ENCODE peak calls at places on chromosome 15, in five cellular contexts. One of them, this sample, is unnamed.

GRCh38 chr15:98682992-98683701 is 34.8 kb downstream of the IGF1R start:
- DNase-seq in AG10803: peak
- DNase-seq in tibial nerve: no peak
- DNase-seq in stomach: no peak
- DNase-seq in GM23338: no peak
- DNase-seq in this sample: no peak

GRCh38 chr15:61661791-61662190 is 398.5 kb downstream of the VPS13C start:
- DNase-seq in GM23338: no peak
- DNase-seq in stomach: no peak
- DNase-seq in tibial nerve: no peak
- DNase-seq in AG10803: peak
- DNase-seq in this sample: no peak

GRCh38 chr15:48221885-48222284 is 15.8 kb downstream of the SLC12A1 start:
- DNase-seq in tibial nerve: no peak
- DNase-seq in GM23338: no peak
- DNase-seq in AG10803: peak
- DNase-seq in stomach: no peak
- DNase-seq in this sample: no peak

GRCh38 chr15:49103002-49103401 is 52.4 kb downstream of the COPS2 start:
- DNase-seq in GM23338: no peak
- DNase-seq in stomach: no peak
- DNase-seq in AG10803: peak
- DNase-seq in tibial nerve: no peak
- DNase-seq in this sample: no peak

GRCh38 chr15:48592221-48592731 is 53.2 kb downstream of the FBN1 start:
- DNase-seq in GM23338: no peak
- DNase-seq in AG10803: peak
- DNase-seq in stomach: no peak
- DNase-seq in tibial nerve: no peak
- DNase-seq in this sample: no peak

GRCh38 chr15:51621917-51622268 is 678 bp downstream of the DMXL2 start:
- DNase-seq in GM23338: peak
- DNase-seq in stomach: peak
- DNase-seq in AG10803: peak
- DNase-seq in tibial nerve: peak
- DNase-seq in this sample: no peak

GRCh38 chr15:76979996-76980520 is 14.9 kb upstream of the PSTPIP1 start:
- DNase-seq in GM23338: no peak
- DNase-seq in stomach: no peak
- DNase-seq in tibial nerve: no peak
- DNase-seq in AG10803: no peak
- DNase-seq in this sample: no peak

GRCh38 chr15:40266828-40267304 is 16.0 kb downstream of the ANKRD63 start:
- DNase-seq in GM23338: no peak
- DNase-seq in tibial nerve: peak
- DNase-seq in stomach: peak
- DNase-seq in AG10803: peak
- DNase-seq in this sample: peak

GRCh38 chr15:88232771-88233170 is 23.8 kb downstream of the NTRK3 start:
- DNase-seq in AG10803: no peak
- DNase-seq in tibial nerve: no peak
- DNase-seq in GM23338: no peak
- DNase-seq in stomach: no peak
- DNase-seq in this sample: no peak

GRCh38 chr15:35557544-35557943 is 11.6 kb upstream of the DPH6 start:
- DNase-seq in tibial nerve: no peak
- DNase-seq in stomach: no peak
- DNase-seq in GM23338: no peak
- DNase-seq in AG10803: peak
- DNase-seq in this sample: no peak

GRCh38 chr15:45572627-45573026 is 14.6 kb upstream of the BLOC1S6 start:
- DNase-seq in tibial nerve: no peak
- DNase-seq in AG10803: no peak
- DNase-seq in stomach: no peak
- DNase-seq in GM23338: no peak
- DNase-seq in this sample: no peak

GRCh38 chr15:45573961-45574629 is 13.1 kb upstream of the BLOC1S6 start:
- DNase-seq in tibial nerve: no peak
- DNase-seq in AG10803: peak
- DNase-seq in GM23338: peak
- DNase-seq in stomach: no peak
- DNase-seq in this sample: no peak
- TF ChIP-seq CTCF in tibial nerve: no peak
- TF ChIP-seq CTCF in AG10803: peak
- TF ChIP-seq CTCF in GM23338: peak
- TF ChIP-seq CTCF in stomach: no peak
- TF ChIP-seq CTCF in this sample: no peak

DNA sequence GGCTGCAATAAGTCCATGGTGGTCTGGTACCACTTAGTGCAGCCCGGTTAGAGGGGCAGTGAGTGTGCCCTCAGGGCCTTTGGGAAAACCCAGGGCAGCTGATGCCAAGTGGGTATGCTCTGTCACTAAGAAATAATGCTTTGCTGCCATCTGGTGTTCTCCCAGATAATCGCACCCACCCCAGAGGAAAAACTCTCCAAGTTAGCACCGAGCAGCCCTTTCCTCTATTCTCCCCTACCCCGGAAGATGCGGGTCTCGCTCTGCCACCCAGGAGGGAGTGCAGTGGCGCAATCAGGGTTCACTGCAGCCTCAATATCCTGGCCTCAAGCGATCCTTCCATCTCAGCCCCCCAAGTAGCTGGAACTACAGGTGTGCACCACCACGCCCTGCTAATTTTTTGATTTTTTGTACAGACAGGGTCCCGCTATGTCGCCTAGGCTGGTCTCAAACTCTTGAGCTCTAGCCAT is 21.3 kb upstream of the DAPK2 start:
- DNase-seq in AG10803: peak
- DNase-seq in tibial nerve: peak
- DNase-seq in GM23338: peak
- DNase-seq in stomach: peak
- DNase-seq in this sample: peak
- TF ChIP-seq CTCF in AG10803: peak
- TF ChIP-seq CTCF in tibial nerve: peak
- TF ChIP-seq CTCF in GM23338: peak
- TF ChIP-seq CTCF in stomach: peak
- TF ChIP-seq CTCF in this sample: no peak

DNA sequence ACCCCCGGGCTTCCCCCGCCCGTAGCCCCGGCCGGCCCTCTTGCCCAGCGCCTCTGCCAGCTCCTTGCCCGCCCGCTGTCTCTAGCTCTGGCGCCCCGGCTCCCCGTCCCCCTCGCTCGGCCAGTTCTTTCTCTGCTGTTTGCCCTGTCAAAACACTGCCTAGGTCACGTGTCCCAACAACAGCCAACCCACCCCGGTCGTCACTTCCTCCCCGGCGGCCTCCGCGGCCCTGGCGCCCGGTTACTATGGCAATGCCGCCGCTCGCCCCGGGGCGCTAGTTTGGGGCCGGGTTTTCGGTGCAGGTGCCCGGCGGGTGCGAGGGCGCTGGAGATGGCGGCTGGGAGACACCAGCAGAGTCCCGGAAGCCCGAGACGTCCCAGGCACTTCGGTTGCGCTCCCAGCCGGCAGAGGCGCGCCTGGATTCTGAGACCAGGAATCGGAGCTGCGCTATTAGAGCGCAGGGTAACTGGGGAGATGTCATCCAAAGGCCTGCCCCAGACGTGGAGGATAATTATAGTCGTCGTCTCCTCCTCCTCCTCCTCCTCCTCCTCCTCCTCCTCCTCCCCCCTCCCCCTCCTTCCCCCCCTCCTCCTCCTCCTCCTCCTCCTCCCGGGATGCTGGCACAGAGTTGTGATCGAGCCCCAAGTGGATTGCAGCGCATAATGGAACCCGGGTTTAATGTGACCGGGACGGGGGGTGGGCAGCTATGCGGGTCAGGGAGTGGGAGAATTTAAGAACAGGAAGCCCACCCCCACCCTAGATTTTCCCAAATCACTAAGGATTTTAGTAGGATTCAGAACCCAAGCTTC is at the start of gene ATOSA:
- DNase-seq in AG10803: peak
- DNase-seq in GM23338: peak
- DNase-seq in tibial nerve: peak
- DNase-seq in stomach: peak
- DNase-seq in this sample: peak
- TF ChIP-seq CTCF in AG10803: no peak
- TF ChIP-seq CTCF in GM23338: no peak
- TF ChIP-seq CTCF in tibial nerve: no peak
- TF ChIP-seq CTCF in stomach: peak
- TF ChIP-seq CTCF in this sample: no peak

DNA sequence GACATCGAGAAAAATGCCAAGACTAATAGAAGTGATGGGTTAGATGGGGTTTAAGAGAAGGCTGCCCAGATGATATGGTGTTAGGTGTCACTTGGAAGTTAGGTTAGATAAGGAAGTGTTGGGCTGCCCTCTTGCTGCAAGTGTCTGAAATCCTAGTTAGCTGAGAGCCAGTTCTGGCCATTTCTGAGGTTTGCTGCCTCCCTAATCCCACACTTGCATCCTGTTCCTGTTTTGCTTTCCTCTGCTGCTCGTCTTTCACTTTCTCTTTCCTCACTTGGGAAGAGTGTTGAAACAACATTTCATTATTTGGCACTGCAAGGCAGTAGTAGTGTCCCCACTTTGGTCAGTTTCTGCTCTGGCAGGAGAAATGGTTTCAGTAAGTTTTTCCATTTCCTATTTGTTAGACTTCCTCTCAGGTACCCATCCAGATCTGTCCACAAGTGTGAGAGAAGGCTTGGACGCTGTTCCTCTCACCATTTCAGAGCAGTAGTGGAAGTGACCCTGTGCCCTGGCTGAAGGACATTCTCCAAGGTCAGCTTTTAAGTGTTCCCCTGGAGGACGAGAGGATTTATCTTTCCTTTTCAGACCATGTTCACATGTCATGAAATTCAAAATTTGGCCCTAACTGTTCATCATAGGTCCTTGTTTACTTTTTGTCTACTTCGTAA is 93.3 kb downstream of the ADAMTSL3 start:
- DNase-seq in GM23338: peak
- DNase-seq in AG10803: peak
- DNase-seq in stomach: no peak
- DNase-seq in tibial nerve: peak
- DNase-seq in this sample: no peak
- TF ChIP-seq CTCF in GM23338: peak
- TF ChIP-seq CTCF in AG10803: peak
- TF ChIP-seq CTCF in stomach: no peak
- TF ChIP-seq CTCF in tibial nerve: peak
- TF ChIP-seq CTCF in this sample: no peak

DNA sequence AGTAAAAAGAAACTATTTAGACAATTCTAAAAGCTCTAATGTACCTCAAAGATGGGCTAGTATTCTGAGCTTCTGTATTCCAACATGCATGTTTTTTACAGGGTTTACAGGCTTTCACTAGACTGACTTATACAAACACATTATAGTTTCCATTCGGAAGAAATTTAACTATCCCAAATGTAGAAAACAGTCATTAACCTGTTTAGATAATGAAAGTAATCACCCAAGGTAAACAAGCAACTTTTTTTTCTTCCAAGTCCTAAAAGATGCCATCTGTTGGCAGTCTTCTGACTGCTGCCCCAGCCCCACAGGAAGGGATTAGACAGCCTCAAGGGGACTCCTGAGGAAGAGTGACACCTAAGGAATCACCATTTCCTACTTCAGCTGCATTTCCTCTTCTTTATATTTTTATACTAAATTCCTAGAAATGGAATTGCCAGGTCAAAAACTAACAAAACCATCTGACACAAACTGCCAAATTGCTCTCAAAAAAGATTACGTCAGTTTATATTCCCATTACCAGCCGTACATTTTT is 25.5 kb downstream of the SIN3A start:
- DNase-seq in AG10803: no peak
- DNase-seq in tibial nerve: no peak
- DNase-seq in stomach: no peak
- DNase-seq in GM23338: no peak
- DNase-seq in this sample: no peak
- TF ChIP-seq CTCF in AG10803: no peak
- TF ChIP-seq CTCF in tibial nerve: no peak
- TF ChIP-seq CTCF in stomach: no peak
- TF ChIP-seq CTCF in GM23338: no peak
- TF ChIP-seq CTCF in this sample: no peak

GRCh38 chr15:73633111-73633990 is at the start of gene NPTN:
- DNase-seq in tibial nerve: peak
- DNase-seq in stomach: peak
- DNase-seq in AG10803: peak
- DNase-seq in GM23338: peak
- DNase-seq in this sample: peak
- TF ChIP-seq CTCF in tibial nerve: no peak
- TF ChIP-seq CTCF in stomach: no peak
- TF ChIP-seq CTCF in AG10803: peak
- TF ChIP-seq CTCF in GM23338: peak
- TF ChIP-seq CTCF in this sample: no peak

GRCh38 chr15:82080774-82081173 is 35.0 kb upstream of the MEX3B start:
- DNase-seq in tibial nerve: no peak
- DNase-seq in AG10803: no peak
- DNase-seq in stomach: no peak
- DNase-seq in GM23338: no peak
- DNase-seq in this sample: no peak

GRCh38 chr15:82079736-82080135 is 33.9 kb upstream of the MEX3B start:
- DNase-seq in stomach: no peak
- DNase-seq in tibial nerve: no peak
- DNase-seq in AG10803: peak
- DNase-seq in GM23338: no peak
- DNase-seq in this sample: no peak

GRCh38 chr15:82086243-82086995 is 40.6 kb upstream of the MEX3B start:
- DNase-seq in tibial nerve: no peak
- DNase-seq in GM23338: no peak
- DNase-seq in AG10803: no peak
- DNase-seq in stomach: no peak
- DNase-seq in this sample: no peak

GRCh38 chr15:82081904-82082810 is 36.3 kb upstream of the MEX3B start:
- DNase-seq in stomach: no peak
- DNase-seq in GM23338: peak
- DNase-seq in AG10803: peak
- DNase-seq in tibial nerve: no peak
- DNase-seq in this sample: no peak
- TF ChIP-seq CTCF in stomach: no peak
- TF ChIP-seq CTCF in GM23338: peak
- TF ChIP-seq CTCF in AG10803: peak
- TF ChIP-seq CTCF in tibial nerve: no peak
- TF ChIP-seq CTCF in this sample: no peak

GRCh38 chr15:79007066-79007465 is 62.2 kb upstream of the CTSH start:
- DNase-seq in stomach: peak
- DNase-seq in tibial nerve: peak
- DNase-seq in AG10803: peak
- DNase-seq in GM23338: peak
- DNase-seq in this sample: peak
- TF ChIP-seq CTCF in stomach: peak
- TF ChIP-seq CTCF in tibial nerve: no peak
- TF ChIP-seq CTCF in AG10803: peak
- TF ChIP-seq CTCF in GM23338: peak
- TF ChIP-seq CTCF in this sample: no peak

This sample was measured in omental fat pad.